ENCODE peak calls at places on chromosomes 7 and 10, in nine cellular contexts. One of them, this sample, is unnamed.

GRCh38 chr7:66629659-66630058 is 978 bp downstream of the KCTD7 start:
- DNase-seq in tibial artery: no peak
- DNase-seq in IMR-90: no peak
- DNase-seq in K562: no peak
- DNase-seq in PC-3: no peak
- DNase-seq in lung: no peak
- DNase-seq in A549: no peak
- DNase-seq in fibroblast of lung: no peak
- DNase-seq in cardiac muscle cell: no peak
- DNase-seq in this sample: no peak

GRCh38 chr7:112125250-112125649 is 80.9 kb downstream of the DOCK4 start:
- DNase-seq in tibial artery: no peak
- DNase-seq in IMR-90: no peak
- DNase-seq in K562: no peak
- DNase-seq in PC-3: no peak
- DNase-seq in lung: no peak
- DNase-seq in A549: no peak
- DNase-seq in fibroblast of lung: no peak
- DNase-seq in cardiac muscle cell: no peak
- DNase-seq in this sample: no peak

GRCh38 chr7:102464577-102465280 is at the start of the genes ALKBH4 and LRWD1:
- DNase-seq in tibial artery: peak; percentile 92
- DNase-seq in IMR-90: peak; percentile 87
- DNase-seq in K562: peak; percentile 100
- DNase-seq in PC-3: peak; percentile 88
- DNase-seq in lung: peak; percentile 94
- DNase-seq in A549: peak; percentile 94
- DNase-seq in fibroblast of lung: peak; percentile 84
- DNase-seq in cardiac muscle cell: peak; percentile 95
- DNase-seq in this sample: peak; percentile 91

GRCh38 chr7:50450691-50451051 is 521 bp upstream of the FIGNL1 start:
- DNase-seq in tibial artery: no peak
- DNase-seq in IMR-90: no peak
- DNase-seq in K562: no peak
- DNase-seq in PC-3: no peak
- DNase-seq in lung: no peak
- DNase-seq in A549: peak; percentile 10
- DNase-seq in fibroblast of lung: no peak
- DNase-seq in cardiac muscle cell: no peak
- DNase-seq in this sample: peak; percentile 62

GRCh38 chr10:94299417-94299816 is 63.3 kb downstream of the NOC3L start:
- DNase-seq in tibial artery: no peak
- DNase-seq in IMR-90: peak; percentile 48
- DNase-seq in K562: peak; percentile 65
- DNase-seq in PC-3: peak; percentile 64
- DNase-seq in lung: no peak
- DNase-seq in A549: no peak
- DNase-seq in fibroblast of lung: peak; percentile 86
- DNase-seq in cardiac muscle cell: no peak
- DNase-seq in this sample: no peak

GRCh38 chr10:110457851-110458582 is 39.7 kb upstream of the DUSP5 start:
- DNase-seq in tibial artery: no peak
- DNase-seq in IMR-90: no peak
- DNase-seq in K562: no peak
- DNase-seq in PC-3: no peak
- DNase-seq in lung: no peak
- DNase-seq in A549: no peak
- DNase-seq in fibroblast of lung: no peak
- DNase-seq in cardiac muscle cell: no peak
- DNase-seq in this sample: no peak

GRCh38 chr7:10122573-10123100 is 851.0 kb upstream of the PHF14 start:
- DNase-seq in tibial artery: no peak
- DNase-seq in IMR-90: no peak
- DNase-seq in K562: no peak
- DNase-seq in PC-3: no peak
- DNase-seq in lung: no peak
- DNase-seq in A549: no peak
- DNase-seq in fibroblast of lung: peak; percentile 9
- DNase-seq in cardiac muscle cell: peak; percentile 20
- DNase-seq in this sample: no peak

GRCh38 chr10:49645417-49646255 is 31.8 kb downstream of the CHAT start:
- DNase-seq in tibial artery: no peak
- DNase-seq in IMR-90: no peak
- DNase-seq in K562: no peak
- DNase-seq in PC-3: no peak
- DNase-seq in lung: no peak
- DNase-seq in A549: no peak
- DNase-seq in fibroblast of lung: no peak
- DNase-seq in cardiac muscle cell: no peak
- DNase-seq in this sample: no peak

GRCh38 chr10:123852411-123852951 is 39.1 kb downstream of the CPXM2 start:
- DNase-seq in tibial artery: no peak
- DNase-seq in IMR-90: no peak
- DNase-seq in K562: no peak
- DNase-seq in PC-3: no peak
- DNase-seq in lung: no peak
- DNase-seq in A549: no peak
- DNase-seq in fibroblast of lung: no peak
- DNase-seq in cardiac muscle cell: no peak
- DNase-seq in this sample: no peak

GRCh38 chr10:103835121-103836045 is 20.0 kb downstream of the SH3PXD2A start:
- DNase-seq in tibial artery: peak; percentile 74
- DNase-seq in IMR-90: peak; percentile 87
- DNase-seq in K562: no peak
- DNase-seq in PC-3: no peak
- DNase-seq in lung: no peak
- DNase-seq in A549: no peak
- DNase-seq in fibroblast of lung: peak; percentile 58
- DNase-seq in cardiac muscle cell: no peak
- DNase-seq in this sample: peak; percentile 44

GRCh38 chr10:84634636-84635035 is 306.2 kb downstream of the CCSER2 start:
- DNase-seq in tibial artery: no peak
- DNase-seq in IMR-90: no peak
- DNase-seq in K562: no peak
- DNase-seq in PC-3: no peak
- DNase-seq in lung: no peak
- DNase-seq in A549: no peak
- DNase-seq in fibroblast of lung: no peak
- DNase-seq in cardiac muscle cell: no peak
- DNase-seq in this sample: no peak

GRCh38 chr10:77583527-77583926 is 54.1 kb downstream of the KCNMA1 start:
- DNase-seq in tibial artery: no peak
- DNase-seq in IMR-90: no peak
- DNase-seq in K562: no peak
- DNase-seq in PC-3: peak; percentile 98
- DNase-seq in lung: no peak
- DNase-seq in A549: no peak
- DNase-seq in fibroblast of lung: no peak
- DNase-seq in cardiac muscle cell: no peak
- DNase-seq in this sample: no peak

GRCh38 chr7:42237162-42237821 is at the start of gene GLI3:
- DNase-seq in tibial artery: peak; percentile 92
- DNase-seq in IMR-90: peak; percentile 93
- DNase-seq in K562: peak; percentile 66
- DNase-seq in PC-3: peak; percentile 88
- DNase-seq in lung: peak; percentile 80
- DNase-seq in A549: peak; percentile 60
- DNase-seq in fibroblast of lung: peak; percentile 94
- DNase-seq in cardiac muscle cell: peak; percentile 92
- DNase-seq in this sample: peak; percentile 72

GRCh38 chr10:77702166-77702565 is 64.6 kb upstream of the KCNMA1 start:
- DNase-seq in tibial artery: no peak
- DNase-seq in IMR-90: peak; percentile 94
- DNase-seq in K562: no peak
- DNase-seq in PC-3: peak; percentile 100
- DNase-seq in lung: no peak
- DNase-seq in A549: no peak
- DNase-seq in fibroblast of lung: peak; percentile 90
- DNase-seq in cardiac muscle cell: no peak
- DNase-seq in this sample: no peak

GRCh38 chr7:102439963-102440795 is 6.8 kb downstream of the ORAI2 start:
- DNase-seq in tibial artery: no peak
- DNase-seq in IMR-90: peak; percentile 79
- DNase-seq in K562: peak; percentile 56
- DNase-seq in PC-3: peak; percentile 90
- DNase-seq in lung: no peak
- DNase-seq in A549: peak; percentile 89
- DNase-seq in fibroblast of lung: peak; percentile 84
- DNase-seq in cardiac muscle cell: no peak
- DNase-seq in this sample: no peak

GRCh38 chr10:131430716-131431402 is 119.3 kb upstream of the TCERG1L start:
- DNase-seq in tibial artery: no peak
- DNase-seq in IMR-90: no peak
- DNase-seq in K562: no peak
- DNase-seq in PC-3: no peak
- DNase-seq in lung: no peak
- DNase-seq in A549: no peak
- DNase-seq in fibroblast of lung: no peak
- DNase-seq in cardiac muscle cell: no peak
- DNase-seq in this sample: no peak

GRCh38 chr10:124745678-124746077 is 1.5 kb upstream of the FAM53B start:
- DNase-seq in tibial artery: no peak
- DNase-seq in IMR-90: peak; percentile 72
- DNase-seq in K562: peak; percentile 20
- DNase-seq in PC-3: peak; percentile 76
- DNase-seq in lung: no peak
- DNase-seq in A549: peak; percentile 49
- DNase-seq in fibroblast of lung: peak; percentile 38
- DNase-seq in cardiac muscle cell: peak; percentile 59
- DNase-seq in this sample: no peak

GRCh38 chr7:98616381-98617050 is 569 bp upstream of the NPTX2 start:
- DNase-seq in tibial artery: no peak
- DNase-seq in IMR-90: no peak
- DNase-seq in K562: no peak
- DNase-seq in PC-3: no peak
- DNase-seq in lung: no peak
- DNase-seq in A549: no peak
- DNase-seq in fibroblast of lung: no peak
- DNase-seq in cardiac muscle cell: no peak
- DNase-seq in this sample: no peak

GRCh38 chr7:98618786-98619185 is 1.7 kb downstream of the NPTX2 start:
- DNase-seq in tibial artery: no peak
- DNase-seq in IMR-90: no peak
- DNase-seq in K562: no peak
- DNase-seq in PC-3: no peak
- DNase-seq in lung: no peak
- DNase-seq in A549: no peak
- DNase-seq in fibroblast of lung: no peak
- DNase-seq in cardiac muscle cell: no peak
- DNase-seq in this sample: no peak

GRCh38 chr7:98619450-98620321 is 2.6 kb downstream of the NPTX2 start:
- DNase-seq in tibial artery: no peak
- DNase-seq in IMR-90: peak; percentile 1
- DNase-seq in K562: no peak
- DNase-seq in PC-3: no peak
- DNase-seq in lung: peak; percentile 53
- DNase-seq in A549: no peak
- DNase-seq in fibroblast of lung: peak; percentile 65
- DNase-seq in cardiac muscle cell: no peak
- DNase-seq in this sample: peak; percentile 73

GRCh38 chr7:98617960-98618418 is 904 bp downstream of the NPTX2 start:
- DNase-seq in tibial artery: no peak
- DNase-seq in IMR-90: no peak
- DNase-seq in K562: no peak
- DNase-seq in PC-3: no peak
- DNase-seq in lung: no peak
- DNase-seq in A549: no peak
- DNase-seq in fibroblast of lung: no peak
- DNase-seq in cardiac muscle cell: no peak
- DNase-seq in this sample: no peak

GRCh38 chr7:98617051-98617959 is at the start of gene NPTX2:
- DNase-seq in tibial artery: no peak
- DNase-seq in IMR-90: no peak
- DNase-seq in K562: no peak
- DNase-seq in PC-3: no peak
- DNase-seq in lung: no peak
- DNase-seq in A549: no peak
- DNase-seq in fibroblast of lung: peak; percentile 19
- DNase-seq in cardiac muscle cell: peak; percentile 58
- DNase-seq in this sample: peak; percentile 86
- TF ChIP-seq CTCF in tibial artery: peak; percentile 36
- TF ChIP-seq CTCF in IMR-90: no peak
- TF ChIP-seq CTCF in K562: no peak
- TF ChIP-seq CTCF in PC-3: no peak
- TF ChIP-seq CTCF in lung: no peak
- TF ChIP-seq CTCF in A549: no peak
- TF ChIP-seq CTCF in fibroblast of lung: no peak
- TF ChIP-seq CTCF in cardiac muscle cell: no peak
- TF ChIP-seq CTCF in this sample: peak; percentile 39

GRCh38 chr7:22860784-22861482 is 38.3 kb upstream of the TOMM7 start:
- DNase-seq in tibial artery: no peak
- DNase-seq in IMR-90: no peak
- DNase-seq in K562: peak; percentile 63
- DNase-seq in PC-3: peak; percentile 36
- DNase-seq in lung: no peak
- DNase-seq in A549: peak; percentile 51
- DNase-seq in fibroblast of lung: no peak
- DNase-seq in cardiac muscle cell: no peak
- DNase-seq in this sample: no peak
- H3K27ac ChIP-seq in tibial artery: peak overlapping the region; percentile 65
- H3K27ac ChIP-seq in IMR-90: peak overlapping the region; percentile 10
- H3K27ac ChIP-seq in K562: peak overlapping the region; percentile 45
- H3K27ac ChIP-seq in PC-3: peak overlapping the region; percentile 95
- H3K27ac ChIP-seq in lung: no peak overlapping the region
- H3K27ac ChIP-seq in A549: peak overlapping the region; percentile 61
- H3K27ac ChIP-seq in fibroblast of lung: peak overlapping the region; percentile 92
- H3K27ac ChIP-seq in cardiac muscle cell: no peak overlapping the region
- H3K27ac ChIP-seq in this sample: peak overlapping the region; percentile 62

GRCh38 chr7:159061674-159062212 is 82.9 kb downstream of the VIPR2 start:
- DNase-seq in tibial artery: no peak
- DNase-seq in IMR-90: no peak
- DNase-seq in K562: no peak
- DNase-seq in PC-3: peak; percentile 35
- DNase-seq in lung: no peak
- DNase-seq in A549: no peak
- DNase-seq in fibroblast of lung: no peak
- DNase-seq in cardiac muscle cell: no peak
- DNase-seq in this sample: no peak
- H3K4me3 ChIP-seq in tibial artery: peak overlapping the region; percentile 47
- H3K4me3 ChIP-seq in IMR-90: no peak overlapping the region
- H3K4me3 ChIP-seq in K562: no peak overlapping the region
- H3K4me3 ChIP-seq in PC-3: no peak overlapping the region
- H3K4me3 ChIP-seq in lung: no peak overlapping the region
- H3K4me3 ChIP-seq in A549: no peak overlapping the region
- H3K4me3 ChIP-seq in fibroblast of lung: no peak overlapping the region
- H3K4me3 ChIP-seq in cardiac muscle cell: no peak overlapping the region
- H3K4me3 ChIP-seq in this sample: no peak overlapping the region

DNA sequence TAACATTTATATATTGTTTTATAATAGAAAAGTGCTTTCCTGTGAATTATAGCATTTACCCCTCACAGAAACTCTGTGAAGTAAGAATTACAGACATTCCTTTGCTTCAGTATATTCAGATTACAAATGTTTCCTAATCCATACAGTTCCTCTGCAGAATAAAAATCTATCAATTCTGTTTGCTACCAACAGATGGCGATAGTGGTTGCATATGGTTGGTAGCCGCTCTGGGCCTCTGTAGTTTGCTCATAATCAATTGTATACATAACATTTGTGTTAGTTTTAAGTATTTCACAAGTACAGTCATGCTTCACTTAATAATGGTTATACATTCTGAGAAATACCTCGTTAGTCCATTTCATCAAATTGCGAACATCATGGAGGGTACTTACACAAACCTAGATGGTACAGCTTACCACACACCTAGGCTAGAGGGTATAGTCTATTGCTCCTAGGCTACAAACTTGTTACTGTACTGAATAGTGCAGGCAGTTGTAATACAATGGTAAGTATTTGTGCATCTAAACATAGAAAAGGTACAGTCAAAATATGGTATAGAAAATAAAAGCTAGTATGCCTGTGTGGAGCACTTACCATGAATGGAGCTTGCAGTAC is 94.4 kb upstream of the STEAP4 start:
- DNase-seq in tibial artery: no peak
- DNase-seq in IMR-90: no peak
- DNase-seq in K562: peak; percentile 13
- DNase-seq in PC-3: peak; percentile 51
- DNase-seq in lung: no peak
- DNase-seq in A549: peak; percentile 4
- DNase-seq in fibroblast of lung: no peak
- DNase-seq in cardiac muscle cell: peak; percentile 20
- DNase-seq in this sample: no peak
- TF ChIP-seq CTCF in tibial artery: no peak
- TF ChIP-seq CTCF in IMR-90: no peak
- TF ChIP-seq CTCF in K562: peak; percentile 43
- TF ChIP-seq CTCF in PC-3: peak; percentile 72
- TF ChIP-seq CTCF in lung: no peak
- TF ChIP-seq CTCF in A549: peak; percentile 38
- TF ChIP-seq CTCF in fibroblast of lung: peak; percentile 11
- TF ChIP-seq CTCF in cardiac muscle cell: peak; percentile 36
- TF ChIP-seq CTCF in this sample: peak; percentile 15